ENCODE peak calls at places on chromosomes 1 and 21, in nine cellular contexts. P, I, L, M, A, Y, X, D and N are unnamed samples.

GRCh38 chr1:87410771-87411170 is 82.1 kb downstream of the LMO4 start:
- DNase-seq in P (no peak), I (no peak), L (no peak), M (no peak), A (peak), Y (no peak), X (no peak), D (no peak), N (peak)

GRCh38 chr1:228284148-228284495 is 76.3 kb downstream of the OBSCN start:
- DNase-seq in P (no peak), I (no peak), L (no peak), M (no peak), A (no peak), Y (no peak), X (no peak), D (no peak), N (no peak)

GRCh38 chr21:35163381-35163780 is 114.3 kb upstream of the RUNX1 start:
- DNase-seq in P (no peak), I (no peak), L (no peak), M (no peak), A (peak), Y (no peak), X (no peak), D (no peak), N (no peak)

GRCh38 chr1:242146640-242147039 is 147.7 kb upstream of the MAP1LC3C start:
- DNase-seq in P (no peak), I (no peak), L (no peak), M (no peak), A (no peak), Y (no peak), X (no peak), D (no peak), N (no peak)

GRCh38 chr1:94926365-94926914 is 470 bp downstream of the CNN3 start:
- DNase-seq in P (peak), I (peak), L (peak), M (no peak), A (peak), Y (peak), X (peak), D (peak), N (peak)

GRCh38 chr21:41713495-41714281 is 53.2 kb downstream of the RIPK4 start:
- DNase-seq in P (no peak), I (no peak), L (no peak), M (no peak), A (no peak), Y (no peak), X (no peak), D (no peak), N (no peak)

GRCh38 chr1:93846151-93846928 is 32.7 kb downstream of the DNTTIP2 start:
- DNase-seq in P (peak), I (peak), L (peak), M (no peak), A (peak), Y (peak), X (peak), D (peak), N (peak)

GRCh38 chr1:37875833-37876232 is 16.4 kb upstream of the MTF1 start:
- DNase-seq in P (no peak), I (peak), L (peak), M (no peak), A (peak), Y (no peak), X (no peak), D (no peak), N (no peak)

GRCh38 chr1:21511579-21512522 is 2.6 kb downstream of the ALPL start:
- DNase-seq in P (no peak), I (peak), L (peak), M (no peak), A (peak), Y (no peak), X (no peak), D (no peak), N (no peak)

GRCh38 chr1:3441449-3441848 is 13.0 kb upstream of the ARHGEF16 start:
- DNase-seq in P (no peak), I (no peak), L (no peak), M (no peak), A (no peak), Y (no peak), X (no peak), D (no peak), N (no peak)

GRCh38 chr1:153544453-153545066 is 1.0 kb downstream of the S100A4 start:
- DNase-seq in P (no peak), I (no peak), L (no peak), M (no peak), A (peak), Y (no peak), X (no peak), D (no peak), N (no peak)